ENCODE peak calls at places on chromosomes 6 and 20, in ten cellular contexts. One of them, this sample, is unnamed.

GRCh38 chr6:30411515-30412207 is 66.7 kb downstream of the RPP21 start:
- DNase-seq in transverse colon: peak; percentile 65
- DNase-seq in PC-9: peak; percentile 55
- DNase-seq in CD8-positive, alpha-beta memory T cell: peak; percentile 40
- DNase-seq in GM23248: peak; percentile 57
- DNase-seq in IMR-90: peak; percentile 36
- DNase-seq in A673: peak; percentile 74
- DNase-seq in pancreas: peak; percentile 75
- DNase-seq in sigmoid colon: no peak
- DNase-seq in adrenal gland: peak; percentile 48
- DNase-seq in this sample: peak; percentile 51

GRCh38 chr6:130453230-130453629 is 87.4 kb downstream of the TMEM200A start:
- DNase-seq in transverse colon: no peak
- DNase-seq in PC-9: no peak
- DNase-seq in CD8-positive, alpha-beta memory T cell: no peak
- DNase-seq in GM23248: peak; percentile 80
- DNase-seq in IMR-90: peak; percentile 80
- DNase-seq in A673: no peak
- DNase-seq in pancreas: no peak
- DNase-seq in sigmoid colon: no peak
- DNase-seq in adrenal gland: no peak
- DNase-seq in this sample: no peak

GRCh38 chr6:169589293-169589692 is 112.5 kb downstream of the WDR27 start:
- DNase-seq in transverse colon: peak; percentile 51
- DNase-seq in PC-9: no peak
- DNase-seq in CD8-positive, alpha-beta memory T cell: no peak
- DNase-seq in GM23248: peak; percentile 40
- DNase-seq in IMR-90: no peak
- DNase-seq in A673: no peak
- DNase-seq in pancreas: no peak
- DNase-seq in sigmoid colon: no peak
- DNase-seq in adrenal gland: no peak
- DNase-seq in this sample: no peak

GRCh38 chr6:123519191-123519510 is 117.6 kb downstream of the TRDN start:
- DNase-seq in transverse colon: no peak
- DNase-seq in PC-9: peak; percentile 6
- DNase-seq in CD8-positive, alpha-beta memory T cell: no peak
- DNase-seq in GM23248: no peak
- DNase-seq in IMR-90: no peak
- DNase-seq in A673: no peak
- DNase-seq in pancreas: no peak
- DNase-seq in sigmoid colon: peak; percentile 76
- DNase-seq in adrenal gland: peak; percentile 73
- DNase-seq in this sample: no peak

GRCh38 chr20:16701296-16701695 is 28.5 kb upstream of the SNRPB2 start:
- DNase-seq in transverse colon: no peak
- DNase-seq in PC-9: no peak
- DNase-seq in CD8-positive, alpha-beta memory T cell: no peak
- DNase-seq in GM23248: peak; percentile 10
- DNase-seq in IMR-90: no peak
- DNase-seq in A673: peak; percentile 21
- DNase-seq in pancreas: no peak
- DNase-seq in sigmoid colon: no peak
- DNase-seq in adrenal gland: no peak
- DNase-seq in this sample: no peak

GRCh38 chr20:45114465-45115385 is at the start of gene WFDC5:
- DNase-seq in transverse colon: no peak
- DNase-seq in PC-9: no peak
- DNase-seq in CD8-positive, alpha-beta memory T cell: no peak
- DNase-seq in GM23248: no peak
- DNase-seq in IMR-90: no peak
- DNase-seq in A673: no peak
- DNase-seq in pancreas: no peak
- DNase-seq in sigmoid colon: no peak
- DNase-seq in adrenal gland: no peak
- DNase-seq in this sample: peak; percentile 14

GRCh38 chr20:57847104-57847503 is 137.3 kb upstream of the PMEPA1 start:
- DNase-seq in transverse colon: no peak
- DNase-seq in PC-9: no peak
- DNase-seq in CD8-positive, alpha-beta memory T cell: no peak
- DNase-seq in GM23248: no peak
- DNase-seq in IMR-90: no peak
- DNase-seq in A673: no peak
- DNase-seq in pancreas: no peak
- DNase-seq in sigmoid colon: no peak
- DNase-seq in adrenal gland: no peak
- DNase-seq in this sample: no peak

GRCh38 chr6:132161283-132161682 is 210.1 kb upstream of the CCN2 start:
- DNase-seq in transverse colon: no peak
- DNase-seq in PC-9: peak; percentile 1
- DNase-seq in CD8-positive, alpha-beta memory T cell: no peak
- DNase-seq in GM23248: peak; percentile 55
- DNase-seq in IMR-90: peak; percentile 80
- DNase-seq in A673: peak; percentile 64
- DNase-seq in pancreas: no peak
- DNase-seq in sigmoid colon: no peak
- DNase-seq in adrenal gland: no peak
- DNase-seq in this sample: no peak

GRCh38 chr20:50834599-50835005 is 39.7 kb downstream of the BCAS4 start:
- DNase-seq in transverse colon: no peak
- DNase-seq in PC-9: no peak
- DNase-seq in CD8-positive, alpha-beta memory T cell: no peak
- DNase-seq in GM23248: peak; percentile 65
- DNase-seq in IMR-90: peak; percentile 94
- DNase-seq in A673: peak; percentile 27
- DNase-seq in pancreas: no peak
- DNase-seq in sigmoid colon: no peak
- DNase-seq in adrenal gland: no peak
- DNase-seq in this sample: no peak

GRCh38 chr20:41140226-41141133 is 3.1 kb downstream of the PLCG1 start:
- DNase-seq in transverse colon: peak; percentile 8
- DNase-seq in PC-9: no peak
- DNase-seq in CD8-positive, alpha-beta memory T cell: no peak
- DNase-seq in GM23248: no peak
- DNase-seq in IMR-90: no peak
- DNase-seq in A673: no peak
- DNase-seq in pancreas: no peak
- DNase-seq in sigmoid colon: peak; percentile 68
- DNase-seq in adrenal gland: no peak
- DNase-seq in this sample: no peak

GRCh38 chr20:41141153-41141815 is 3.9 kb downstream of the PLCG1 start:
- DNase-seq in transverse colon: peak; percentile 20
- DNase-seq in PC-9: no peak
- DNase-seq in CD8-positive, alpha-beta memory T cell: no peak
- DNase-seq in GM23248: peak; percentile 31
- DNase-seq in IMR-90: peak; percentile 58
- DNase-seq in A673: no peak
- DNase-seq in pancreas: no peak
- DNase-seq in sigmoid colon: peak; percentile 75
- DNase-seq in adrenal gland: no peak
- DNase-seq in this sample: no peak

GRCh38 chr20:41142914-41143313 is 5.6 kb downstream of the PLCG1 start:
- DNase-seq in transverse colon: peak; percentile 25
- DNase-seq in PC-9: no peak
- DNase-seq in CD8-positive, alpha-beta memory T cell: peak; percentile 44
- DNase-seq in GM23248: no peak
- DNase-seq in IMR-90: no peak
- DNase-seq in A673: no peak
- DNase-seq in pancreas: no peak
- DNase-seq in sigmoid colon: no peak
- DNase-seq in adrenal gland: no peak
- DNase-seq in this sample: no peak

GRCh38 chr20:41143354-41143753 is 6.0 kb downstream of the PLCG1 start:
- DNase-seq in transverse colon: peak; percentile 4
- DNase-seq in PC-9: no peak
- DNase-seq in CD8-positive, alpha-beta memory T cell: no peak
- DNase-seq in GM23248: no peak
- DNase-seq in IMR-90: no peak
- DNase-seq in A673: no peak
- DNase-seq in pancreas: no peak
- DNase-seq in sigmoid colon: no peak
- DNase-seq in adrenal gland: no peak
- DNase-seq in this sample: no peak

GRCh38 chr20:41142241-41142640 is 4.9 kb downstream of the PLCG1 start:
- DNase-seq in transverse colon: peak; percentile 10
- DNase-seq in PC-9: no peak
- DNase-seq in CD8-positive, alpha-beta memory T cell: no peak
- DNase-seq in GM23248: no peak
- DNase-seq in IMR-90: no peak
- DNase-seq in A673: no peak
- DNase-seq in pancreas: no peak
- DNase-seq in sigmoid colon: no peak
- DNase-seq in adrenal gland: no peak
- DNase-seq in this sample: no peak
- H3K4me1 ChIP-seq in transverse colon: peaks cover 29% of the 10 kb centered on the region
- H3K4me1 ChIP-seq in PC-9: peaks cover 11% of the 10 kb centered on the region
- H3K4me1 ChIP-seq in CD8-positive, alpha-beta memory T cell: peaks cover 86% of the 10 kb centered on the region
- H3K4me1 ChIP-seq in GM23248: peaks cover 18% of the 10 kb centered on the region
- H3K4me1 ChIP-seq in IMR-90: peaks cover 18% of the 10 kb centered on the region
- H3K4me1 ChIP-seq in A673: peaks cover 10% of the 10 kb centered on the region
- H3K4me1 ChIP-seq in pancreas: peaks cover 3% of the 10 kb centered on the region
- H3K4me1 ChIP-seq in sigmoid colon: peaks cover 75% of the 10 kb centered on the region
- H3K4me1 ChIP-seq in adrenal gland: peaks cover 2% of the 10 kb centered on the region
- H3K4me1 ChIP-seq in this sample: peaks cover 21% of the 10 kb centered on the region

GRCh38 chr20:9348316-9348715 is 166.1 kb upstream of the LAMP5 start:
- DNase-seq in transverse colon: no peak
- DNase-seq in PC-9: no peak
- DNase-seq in CD8-positive, alpha-beta memory T cell: no peak
- DNase-seq in GM23248: no peak
- DNase-seq in IMR-90: no peak
- DNase-seq in A673: no peak
- DNase-seq in pancreas: no peak
- DNase-seq in sigmoid colon: no peak
- DNase-seq in adrenal gland: no peak
- DNase-seq in this sample: no peak
- H3K27ac ChIP-seq in transverse colon: no peak overlapping the region
- H3K27ac ChIP-seq in PC-9: no peak overlapping the region
- H3K27ac ChIP-seq in CD8-positive, alpha-beta memory T cell: no peak overlapping the region
- H3K27ac ChIP-seq in GM23248: no peak overlapping the region
- H3K27ac ChIP-seq in IMR-90: no peak overlapping the region
- H3K27ac ChIP-seq in A673: no peak overlapping the region
- H3K27ac ChIP-seq in pancreas: no peak overlapping the region
- H3K27ac ChIP-seq in sigmoid colon: no peak overlapping the region
- H3K27ac ChIP-seq in adrenal gland: no peak overlapping the region
- H3K27ac ChIP-seq in this sample: no peak overlapping the region

GRCh38 chr20:56207656-56208055 is 40.9 kb upstream of the MC3R start:
- DNase-seq in transverse colon: no peak
- DNase-seq in PC-9: no peak
- DNase-seq in CD8-positive, alpha-beta memory T cell: no peak
- DNase-seq in GM23248: no peak
- DNase-seq in IMR-90: no peak
- DNase-seq in A673: no peak
- DNase-seq in pancreas: no peak
- DNase-seq in sigmoid colon: no peak
- DNase-seq in adrenal gland: no peak
- DNase-seq in this sample: no peak

GRCh38 chr20:56211051-56211450 is 37.5 kb upstream of the MC3R start:
- DNase-seq in transverse colon: no peak
- DNase-seq in PC-9: no peak
- DNase-seq in CD8-positive, alpha-beta memory T cell: no peak
- DNase-seq in GM23248: no peak
- DNase-seq in IMR-90: no peak
- DNase-seq in A673: no peak
- DNase-seq in pancreas: no peak
- DNase-seq in sigmoid colon: no peak
- DNase-seq in adrenal gland: no peak
- DNase-seq in this sample: no peak

GRCh38 chr20:56208121-56208520 is 40.4 kb upstream of the MC3R start:
- DNase-seq in transverse colon: no peak
- DNase-seq in PC-9: no peak
- DNase-seq in CD8-positive, alpha-beta memory T cell: no peak
- DNase-seq in GM23248: no peak
- DNase-seq in IMR-90: no peak
- DNase-seq in A673: no peak
- DNase-seq in pancreas: no peak
- DNase-seq in sigmoid colon: no peak
- DNase-seq in adrenal gland: no peak
- DNase-seq in this sample: no peak

GRCh38 chr20:56215115-56215514 is 33.4 kb upstream of the MC3R start:
- DNase-seq in transverse colon: no peak
- DNase-seq in PC-9: no peak
- DNase-seq in CD8-positive, alpha-beta memory T cell: no peak
- DNase-seq in GM23248: no peak
- DNase-seq in IMR-90: no peak
- DNase-seq in A673: no peak
- DNase-seq in pancreas: no peak
- DNase-seq in sigmoid colon: no peak
- DNase-seq in adrenal gland: no peak
- DNase-seq in this sample: no peak

GRCh38 chr20:56212071-56212470 is 36.5 kb upstream of the MC3R start:
- DNase-seq in transverse colon: no peak
- DNase-seq in PC-9: no peak
- DNase-seq in CD8-positive, alpha-beta memory T cell: no peak
- DNase-seq in GM23248: no peak
- DNase-seq in IMR-90: no peak
- DNase-seq in A673: no peak
- DNase-seq in pancreas: no peak
- DNase-seq in sigmoid colon: no peak
- DNase-seq in adrenal gland: no peak
- DNase-seq in this sample: no peak
- H3K9me3 ChIP-seq in transverse colon: no peaks in the 10 kb centered on the region
- H3K9me3 ChIP-seq in PC-9: no peaks in the 10 kb centered on the region
- H3K9me3 ChIP-seq in CD8-positive, alpha-beta memory T cell: no peaks in the 10 kb centered on the region
- H3K9me3 ChIP-seq in GM23248: no peaks in the 10 kb centered on the region
- H3K9me3 ChIP-seq in IMR-90: peaks cover 7% of the 10 kb centered on the region
- H3K9me3 ChIP-seq in A673: no peaks in the 10 kb centered on the region
- H3K9me3 ChIP-seq in pancreas: no peaks in the 10 kb centered on the region
- H3K9me3 ChIP-seq in sigmoid colon: no peaks in the 10 kb centered on the region
- H3K9me3 ChIP-seq in adrenal gland: no peaks in the 10 kb centered on the region
- H3K9me3 ChIP-seq in this sample: peaks cover 2% of the 10 kb centered on the region

GRCh38 chr20:3932277-3933073 is 43.3 kb downstream of the PANK2 start:
- DNase-seq in transverse colon: no peak
- DNase-seq in PC-9: no peak
- DNase-seq in CD8-positive, alpha-beta memory T cell: no peak
- DNase-seq in GM23248: peak; percentile 77
- DNase-seq in IMR-90: peak; percentile 29
- DNase-seq in A673: no peak
- DNase-seq in pancreas: no peak
- DNase-seq in sigmoid colon: no peak
- DNase-seq in adrenal gland: no peak
- DNase-seq in this sample: no peak

GRCh38 chr20:3933126-3933684 is 44.0 kb downstream of the PANK2 start:
- DNase-seq in transverse colon: no peak
- DNase-seq in PC-9: no peak
- DNase-seq in CD8-positive, alpha-beta memory T cell: no peak
- DNase-seq in GM23248: no peak
- DNase-seq in IMR-90: no peak
- DNase-seq in A673: no peak
- DNase-seq in pancreas: no peak
- DNase-seq in sigmoid colon: no peak
- DNase-seq in adrenal gland: no peak
- DNase-seq in this sample: no peak

GRCh38 chr20:3935295-3935955 is 46.2 kb downstream of the PANK2 start:
- DNase-seq in transverse colon: no peak
- DNase-seq in PC-9: no peak
- DNase-seq in CD8-positive, alpha-beta memory T cell: no peak
- DNase-seq in GM23248: peak; percentile 59
- DNase-seq in IMR-90: no peak
- DNase-seq in A673: no peak
- DNase-seq in pancreas: no peak
- DNase-seq in sigmoid colon: peak; percentile 83
- DNase-seq in adrenal gland: peak; percentile 65
- DNase-seq in this sample: no peak

GRCh38 chr20:3935956-3936340 is 46.8 kb downstream of the PANK2 start:
- DNase-seq in transverse colon: no peak
- DNase-seq in PC-9: no peak
- DNase-seq in CD8-positive, alpha-beta memory T cell: no peak
- DNase-seq in GM23248: no peak
- DNase-seq in IMR-90: no peak
- DNase-seq in A673: no peak
- DNase-seq in pancreas: no peak
- DNase-seq in sigmoid colon: no peak
- DNase-seq in adrenal gland: no peak
- DNase-seq in this sample: no peak

GRCh38 chr20:3934628-3935027 is 45.4 kb downstream of the PANK2 start:
- DNase-seq in transverse colon: no peak
- DNase-seq in PC-9: no peak
- DNase-seq in CD8-positive, alpha-beta memory T cell: no peak
- DNase-seq in GM23248: peak; percentile 47
- DNase-seq in IMR-90: peak; percentile 43
- DNase-seq in A673: no peak
- DNase-seq in pancreas: no peak
- DNase-seq in sigmoid colon: no peak
- DNase-seq in adrenal gland: no peak
- DNase-seq in this sample: no peak
- H3K4me1 ChIP-seq in transverse colon: peaks cover 17% of the 10 kb centered on the region
- H3K4me1 ChIP-seq in PC-9: no peaks in the 10 kb centered on the region
- H3K4me1 ChIP-seq in CD8-positive, alpha-beta memory T cell: peaks cover 23% of the 10 kb centered on the region
- H3K4me1 ChIP-seq in GM23248: peaks cover 28% of the 10 kb centered on the region
- H3K4me1 ChIP-seq in IMR-90: peaks cover 12% of the 10 kb centered on the region
- H3K4me1 ChIP-seq in A673: peaks cover 10% of the 10 kb centered on the region
- H3K4me1 ChIP-seq in pancreas: no peaks in the 10 kb centered on the region
- H3K4me1 ChIP-seq in sigmoid colon: peaks cover 45% of the 10 kb centered on the region
- H3K4me1 ChIP-seq in adrenal gland: peaks cover 36% of the 10 kb centered on the region
- H3K4me1 ChIP-seq in this sample: peaks cover 15% of the 10 kb centered on the region